ENCODE peak calls at places on chromosomes 7 and 10, in four cellular contexts. T, P, B and J are unnamed samples.

GRCh38 chr7:94276797-94277196 is 117.9 kb upstream of the COL1A2 start:
- DNase-seq in B (no peak), T (no peak), P (peak; percentile 50), J (no peak)

GRCh38 chr7:125484755-125485154 is 555.1 kb upstream of the POT1 start:
- DNase-seq in T (no peak), B (no peak), P (no peak), J (no peak)

GRCh38 chr7:96034940-96035727 is 262.8 kb downstream of the DYNC1I1 start:
- DNase-seq in P (no peak), B (no peak), T (no peak), J (no peak)

GRCh38 chr10:14477408-14477710 is 146.6 kb upstream of the FRMD4A start:
- DNase-seq in P (no peak), T (no peak), B (no peak), J (no peak)

GRCh38 chr10:18400911-18401260 is 250.5 kb downstream of the NSUN6 start:
- DNase-seq in T (no peak), P (peak; percentile 59), B (no peak), J (no peak)

GRCh38 chr10:72077275-72077990 is 10.9 kb downstream of the SPOCK2 start:
- DNase-seq in P (no peak), B (no peak), T (peak; percentile 37), J (no peak)

GRCh38 chr7:138741453-138741735 is 40.2 kb upstream of the SVOPL start:
- DNase-seq in T (no peak), P (no peak), B (no peak), J (no peak)

GRCh38 chr10:102859911-102860310 is 5.9 kb downstream of the BORCS7 start:
- DNase-seq in T (no peak), P (no peak), B (no peak), J (no peak)

GRCh38 chr10:77392851-77393250 is 244.8 kb downstream of the KCNMA1 start:
- DNase-seq in P (no peak), B (no peak), T (no peak), J (no peak)

GRCh38 chr10:31526681-31527080 is 207.7 kb downstream of the ZEB1 start:
- DNase-seq in B (no peak), T (no peak), P (no peak), J (no peak)

GRCh38 chr10:118710487-118710886 is 44.3 kb downstream of the CACUL1 start:
- DNase-seq in T (no peak), P (no peak), B (no peak), J (no peak)

GRCh38 chr10:78351283-78351682 is 317.6 kb downstream of the RPS24 start:
- DNase-seq in T (peak; percentile 12), P (no peak), B (no peak), J (no peak)

GRCh38 chr10:119786117-119786769 is 60.4 kb downstream of the INPP5F start:
- DNase-seq in T (no peak), B (no peak), P (peak; percentile 76), J (no peak)

GRCh38 chr7:157375410-157375809 is 38.6 kb downstream of the DNAJB6 start:
- DNase-seq in P (no peak), T (no peak), B (no peak), J (no peak)

GRCh38 chr7:19145429-19146201 is 394 bp upstream of the FERD3L start:
- DNase-seq in B (no peak), T (no peak), P (peak; percentile 71), J (no peak)

GRCh38 chr10:70573599-70574506 is 28.7 kb downstream of the PRF1 start:
- DNase-seq in P (no peak), T (no peak), B (no peak), J (no peak)

GRCh38 chr10:131269776-131270460 is 41.6 kb downstream of the TCERG1L start:
- DNase-seq in T (no peak), P (no peak), B (no peak), J (no peak)

GRCh38 chr10:83522881-83523386 is 616.4 kb upstream of the GHITM start:
- DNase-seq in B (no peak), P (no peak), T (no peak), J (no peak)

GRCh38 chr7:157519246-157519645 is 182.4 kb downstream of the DNAJB6 start:
- DNase-seq in T (peak; percentile 41), P (no peak), B (no peak), J (no peak)

GRCh38 chr7:21886396-21886795 is 59.3 kb downstream of the CDCA7L start:
- DNase-seq in P (peak; percentile 56), B (no peak), T (no peak), J (no peak)

GRCh38 chr10:124105045-124105444 is 11.6 kb upstream of the CHST15 start:
- DNase-seq in T (no peak), P (no peak), B (no peak), J (no peak)

GRCh38 chr10:35554461-35555056 is 50.6 kb upstream of the GJD4 start:
- DNase-seq in P (no peak), T (no peak), B (no peak), J (no peak)

GRCh38 chr10:12594448-12594944 is 245.1 kb downstream of the CAMK1D start:
- DNase-seq in P (no peak), T (no peak), B (peak; percentile 52), J (peak; percentile 11)

GRCh38 chr10:132509506-132510173 is 27.9 kb upstream of the INPP5A start:
- DNase-seq in B (no peak), T (peak; percentile 57), P (no peak), J (no peak)

GRCh38 chr7:103131225-103131624 is 17.7 kb downstream of the NAPEPLD start:
- DNase-seq in B (no peak), T (no peak), P (no peak), J (no peak)

GRCh38 chr7:151876112-151876898 is 610 bp downstream of the PRKAG2 start:
- DNase-seq in B (peak; percentile 65), T (peak; percentile 93), P (peak; percentile 82), J (peak; percentile 50)

GRCh38 chr10:13808556-13809391 is 222.0 kb downstream of the PRPF18 start:
- DNase-seq in B (no peak), T (no peak), P (no peak), J (no peak)

GRCh38 chr7:110105840-110106239 is 985.1 kb upstream of the LRRN3 start:
- DNase-seq in P (no peak), B (no peak), T (no peak), J (no peak)

GRCh38 chr7:74015670-74016069 is 12.3 kb upstream of the ELN start:
- DNase-seq in B (no peak), T (no peak), P (no peak), J (no peak)

GRCh38 chr10:127619550-127619949 is 70.4 kb downstream of the NPS start:
- DNase-seq in P (no peak), B (no peak), T (no peak), J (no peak)

GRCh38 chr10:25561761-25562160 is 372.3 kb upstream of the MYO3A start:
- DNase-seq in B (no peak), T (no peak), P (no peak), J (no peak)

GRCh38 chr10:102451105-102451969 is at the start of gene C10orf95:
- DNase-seq in T (no peak), B (no peak), P (no peak), J (no peak)

GRCh38 chr7:158858592-158859503 is 2.5 kb downstream of the DYNC2I1 start:
- DNase-seq in B (no peak), P (peak; percentile 78), T (peak; percentile 40), J (no peak)

GRCh38 chr7:31633894-31634494 is 53.0 kb upstream of the PPP1R17 start:
- DNase-seq in B (no peak), P (peak; percentile 82), T (no peak), J (no peak)

GRCh38 chr7:39238209-39238869 is 260.6 kb downstream of the POU6F2 start:
- DNase-seq in P (no peak), B (no peak), T (no peak), J (no peak)

GRCh38 chr10:100745882-100746412 is 565 bp downstream of the PAX2 start:
- DNase-seq in T (peak; percentile 37), B (no peak), P (peak; percentile 79), J (no peak)

GRCh38 chr7:130386876-130387275 is 6.6 kb downstream of the CPA1 start:
- DNase-seq in T (peak; percentile 54), B (no peak), P (no peak), J (no peak)

GRCh38 chr10:27041196-27041595 is 59.1 kb downstream of the ANKRD26 start:
- DNase-seq in T (no peak), B (no peak), P (no peak), J (no peak)

GRCh38 chr7:44430054-44430453 is 60.4 kb downstream of the NUDCD3 start:
- DNase-seq in B (no peak), P (no peak), T (no peak), J (no peak)

GRCh38 chr7:44432381-44432977 is 58.0 kb downstream of the NUDCD3 start:
- DNase-seq in P (no peak), T (no peak), B (no peak), J (no peak)

GRCh38 chr7:44434201-44434600 is 56.3 kb downstream of the NUDCD3 start:
- DNase-seq in T (no peak), P (no peak), B (no peak), J (no peak)

GRCh38 chr7:44433255-44434022 is 57.0 kb downstream of the NUDCD3 start:
- DNase-seq in P (no peak), T (no peak), B (no peak), J (no peak)

DNA sequence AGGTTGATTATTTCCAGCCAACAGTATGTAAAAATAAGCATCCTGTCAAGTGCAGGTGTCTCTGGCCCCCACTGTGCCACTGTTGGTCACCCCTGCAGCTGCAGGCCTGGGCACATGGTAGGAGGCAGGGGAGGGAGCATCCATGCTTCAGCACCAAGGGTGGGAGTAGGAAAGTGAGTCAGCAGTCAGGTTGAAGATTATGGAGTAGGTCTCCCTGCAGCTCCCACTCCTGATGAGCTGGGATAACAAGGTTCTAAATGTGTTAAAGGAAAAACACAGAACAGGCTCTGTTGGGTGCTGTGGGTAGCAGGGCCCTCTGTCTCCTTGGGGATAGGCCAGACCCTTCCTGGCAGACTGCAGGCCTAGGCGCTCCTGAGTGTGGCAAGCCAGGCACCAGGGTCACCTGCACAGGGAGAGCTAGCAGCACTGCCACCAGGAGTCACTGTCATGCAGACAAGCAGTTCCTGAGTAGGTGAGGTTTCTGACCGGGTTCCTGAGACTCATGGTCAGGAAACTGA is 59.3 kb downstream of the NUDCD3 start:
- DNase-seq in T (no peak), P (peak; percentile 18), B (no peak), J (no peak)
- H3K27ac ChIP-seq in T (no peak overlapping the region), P (no peak overlapping the region), B (no peak overlapping the region), J (no peak overlapping the region)

GRCh38 chr7:123640583-123640982 is 15.1 kb upstream of the LMOD2 start:
- DNase-seq in T (no peak), P (no peak), B (no peak), J (no peak)
- H3K4me1 ChIP-seq in T (peaks cover 11% of the 10 kb centered on the region), P (peaks cover 30% of the 10 kb centered on the region), B (no peaks in the 10 kb centered on the region), J (no peaks in the 10 kb centered on the region)

DNA sequence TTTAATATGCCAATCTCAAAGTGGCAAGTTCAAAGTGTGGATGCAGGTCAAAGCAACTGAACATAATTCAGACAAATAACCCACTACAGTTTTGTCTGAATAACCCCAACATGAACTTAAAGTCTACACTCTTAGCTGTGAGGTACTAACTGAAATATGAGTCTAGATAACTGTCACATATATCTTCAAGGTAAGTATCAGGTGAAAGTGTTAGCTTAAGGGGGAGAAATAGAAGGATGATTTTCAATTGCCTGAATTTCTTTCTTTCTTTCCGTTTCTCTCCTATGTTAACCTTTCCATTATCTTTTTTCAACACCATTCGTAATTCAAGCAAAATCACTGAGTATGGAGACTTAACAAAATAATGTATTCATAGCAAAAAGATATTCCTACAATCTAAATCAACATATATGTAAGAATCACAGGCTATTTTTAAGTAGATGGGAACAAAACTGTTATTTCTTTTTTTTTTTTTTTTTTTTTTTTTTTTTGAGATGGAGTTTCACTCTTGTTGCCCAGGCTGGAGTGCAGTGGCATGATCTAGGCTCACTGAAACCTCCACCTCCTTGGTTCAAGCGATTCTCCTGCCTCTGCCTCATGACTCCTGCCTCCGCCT is 27.1 kb upstream of the JMJD1C start:
- DNase-seq in P (no peak), T (no peak), B (no peak), J (no peak)
- H3K27ac ChIP-seq in P (no peak overlapping the region), T (no peak overlapping the region), B (no peak overlapping the region), J (no peak overlapping the region)

GRCh38 chr10:122210481-122211265 is 60.4 kb upstream of the BTBD16 start:
- DNase-seq in T (no peak), P (no peak), B (no peak), J (no peak)
- H3K4me1 ChIP-seq in T (no peaks in the 10 kb centered on the region), P (peaks cover 7% of the 10 kb centered on the region), B (no peaks in the 10 kb centered on the region), J (no peaks in the 10 kb centered on the region)